ENCODE peak calls at places on chromosomes 11 and 22, in eight cellular contexts. One of them, this sample, is unnamed.

GRCh38 chr11:11173316-11174025 is 179.6 kb downstream of the CSNK2A3 start:
- DNase-seq in GM06990: no peak
- DNase-seq in lower leg skin: no peak
- DNase-seq in ascending aorta: no peak
- DNase-seq in tibial nerve: no peak
- DNase-seq in A673: no peak
- DNase-seq in neural progenitor cell: no peak
- DNase-seq in heart left ventricle: no peak
- DNase-seq in this sample: no peak

GRCh38 chr11:125404136-125404810 is 91.8 kb downstream of the FEZ1 start:
- DNase-seq in GM06990: no peak
- DNase-seq in lower leg skin: no peak
- DNase-seq in ascending aorta: no peak
- DNase-seq in tibial nerve: no peak
- DNase-seq in A673: no peak
- DNase-seq in neural progenitor cell: peak
- DNase-seq in heart left ventricle: no peak
- DNase-seq in this sample: no peak

GRCh38 chr11:819129-819931 is 616 bp downstream of the PNPLA2 start:
- DNase-seq in GM06990: peak
- DNase-seq in lower leg skin: peak
- DNase-seq in ascending aorta: no peak
- DNase-seq in tibial nerve: peak
- DNase-seq in A673: peak
- DNase-seq in neural progenitor cell: peak
- DNase-seq in heart left ventricle: peak
- DNase-seq in this sample: peak

GRCh38 chr11:116980136-116980793 is 118.0 kb downstream of the SIK3 start:
- DNase-seq in GM06990: peak
- DNase-seq in lower leg skin: no peak
- DNase-seq in ascending aorta: no peak
- DNase-seq in tibial nerve: no peak
- DNase-seq in A673: no peak
- DNase-seq in neural progenitor cell: no peak
- DNase-seq in heart left ventricle: no peak
- DNase-seq in this sample: no peak

GRCh38 chr11:1763796-1764661 is at the start of gene CTSD:
- DNase-seq in GM06990: peak
- DNase-seq in lower leg skin: peak
- DNase-seq in ascending aorta: peak
- DNase-seq in tibial nerve: peak
- DNase-seq in A673: peak
- DNase-seq in neural progenitor cell: peak
- DNase-seq in heart left ventricle: peak
- DNase-seq in this sample: peak

GRCh38 chr22:39306456-39307361 is 12.7 kb downstream of the RPL3 start:
- DNase-seq in GM06990: no peak
- DNase-seq in lower leg skin: no peak
- DNase-seq in ascending aorta: no peak
- DNase-seq in tibial nerve: no peak
- DNase-seq in A673: peak
- DNase-seq in neural progenitor cell: peak
- DNase-seq in heart left ventricle: no peak
- DNase-seq in this sample: no peak

GRCh38 chr11:25910090-25910489 is 421.8 kb upstream of the ANO3 start:
- DNase-seq in GM06990: no peak
- DNase-seq in lower leg skin: no peak
- DNase-seq in ascending aorta: no peak
- DNase-seq in tibial nerve: no peak
- DNase-seq in A673: peak
- DNase-seq in neural progenitor cell: no peak
- DNase-seq in heart left ventricle: no peak
- DNase-seq in this sample: no peak

GRCh38 chr11:97290444-97291041 is 900.7 kb downstream of the JRKL start:
- DNase-seq in GM06990: no peak
- DNase-seq in lower leg skin: no peak
- DNase-seq in ascending aorta: no peak
- DNase-seq in tibial nerve: no peak
- DNase-seq in A673: peak
- DNase-seq in neural progenitor cell: no peak
- DNase-seq in heart left ventricle: no peak
- DNase-seq in this sample: no peak

GRCh38 chr11:66497206-66497605 is 13.2 kb upstream of the BBS1 start:
- DNase-seq in GM06990: no peak
- DNase-seq in lower leg skin: no peak
- DNase-seq in ascending aorta: no peak
- DNase-seq in tibial nerve: no peak
- DNase-seq in A673: no peak
- DNase-seq in neural progenitor cell: no peak
- DNase-seq in heart left ventricle: peak
- DNase-seq in this sample: no peak

GRCh38 chr11:15035283-15035682 is 38.1 kb upstream of the CALCB start:
- DNase-seq in GM06990: no peak
- DNase-seq in lower leg skin: no peak
- DNase-seq in ascending aorta: no peak
- DNase-seq in tibial nerve: no peak
- DNase-seq in A673: peak
- DNase-seq in neural progenitor cell: peak
- DNase-seq in heart left ventricle: no peak
- DNase-seq in this sample: no peak

GRCh38 chr22:19477321-19478085 is 1.5 kb downstream of the UFD1 start:
- DNase-seq in GM06990: no peak
- DNase-seq in lower leg skin: no peak
- DNase-seq in ascending aorta: no peak
- DNase-seq in tibial nerve: no peak
- DNase-seq in A673: peak
- DNase-seq in neural progenitor cell: no peak
- DNase-seq in heart left ventricle: no peak
- DNase-seq in this sample: no peak
- TF ChIP-seq CTCF in GM06990: peak
- TF ChIP-seq CTCF in lower leg skin: no peak
- TF ChIP-seq CTCF in ascending aorta: no peak
- TF ChIP-seq CTCF in tibial nerve: no peak
- TF ChIP-seq CTCF in A673: peak
- TF ChIP-seq CTCF in neural progenitor cell: peak
- TF ChIP-seq CTCF in heart left ventricle: peak
- TF ChIP-seq CTCF in this sample: no peak

DNA sequence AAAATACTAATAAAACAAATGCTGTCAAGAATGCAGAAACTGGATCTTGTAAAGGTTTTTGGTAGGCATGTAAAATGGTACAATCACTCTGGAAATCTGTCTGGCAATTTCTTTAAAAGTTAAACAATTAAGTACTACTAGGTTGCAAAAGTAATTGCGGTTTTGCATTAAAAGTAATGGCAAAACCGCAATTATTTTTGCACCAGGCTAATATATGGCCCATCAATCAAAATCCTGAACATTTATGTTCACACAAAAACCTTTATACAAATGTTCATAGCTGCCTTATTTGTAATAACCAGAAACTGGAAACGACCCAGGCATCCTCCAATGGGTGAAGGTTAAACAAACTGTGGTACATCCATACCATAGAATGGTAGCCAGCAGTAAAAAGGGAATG is 24.6 kb upstream of the ZDHHC13 start:
- DNase-seq in GM06990: no peak
- DNase-seq in lower leg skin: no peak
- DNase-seq in ascending aorta: no peak
- DNase-seq in tibial nerve: no peak
- DNase-seq in A673: no peak
- DNase-seq in neural progenitor cell: no peak
- DNase-seq in heart left ventricle: no peak
- DNase-seq in this sample: no peak
- TF ChIP-seq CTCF in GM06990: no peak
- TF ChIP-seq CTCF in lower leg skin: no peak
- TF ChIP-seq CTCF in ascending aorta: no peak
- TF ChIP-seq CTCF in tibial nerve: no peak
- TF ChIP-seq CTCF in A673: no peak
- TF ChIP-seq CTCF in neural progenitor cell: no peak
- TF ChIP-seq CTCF in heart left ventricle: no peak
- TF ChIP-seq CTCF in this sample: no peak

GRCh38 chr11:24496371-24496727 is 504 bp upstream of the LUZP2 start:
- DNase-seq in GM06990: no peak
- DNase-seq in lower leg skin: no peak
- DNase-seq in ascending aorta: no peak
- DNase-seq in tibial nerve: no peak
- DNase-seq in A673: no peak
- DNase-seq in neural progenitor cell: no peak
- DNase-seq in heart left ventricle: no peak
- DNase-seq in this sample: no peak

GRCh38 chr11:24502425-24502824 is 5.6 kb downstream of the LUZP2 start:
- DNase-seq in GM06990: no peak
- DNase-seq in lower leg skin: no peak
- DNase-seq in ascending aorta: no peak
- DNase-seq in tibial nerve: no peak
- DNase-seq in A673: no peak
- DNase-seq in neural progenitor cell: no peak
- DNase-seq in heart left ventricle: no peak
- DNase-seq in this sample: no peak

GRCh38 chr11:24496728-24497396 is at the start of gene LUZP2:
- DNase-seq in GM06990: no peak
- DNase-seq in lower leg skin: no peak
- DNase-seq in ascending aorta: no peak
- DNase-seq in tibial nerve: no peak
- DNase-seq in A673: peak
- DNase-seq in neural progenitor cell: peak
- DNase-seq in heart left ventricle: peak
- DNase-seq in this sample: no peak
- TF ChIP-seq CTCF in GM06990: no peak
- TF ChIP-seq CTCF in lower leg skin: no peak
- TF ChIP-seq CTCF in ascending aorta: no peak
- TF ChIP-seq CTCF in tibial nerve: no peak
- TF ChIP-seq CTCF in A673: no peak
- TF ChIP-seq CTCF in neural progenitor cell: peak
- TF ChIP-seq CTCF in heart left ventricle: no peak
- TF ChIP-seq CTCF in this sample: no peak

GRCh38 chr11:47449541-47449940 is 605 bp upstream of the RAPSN start:
- DNase-seq in GM06990: no peak
- DNase-seq in lower leg skin: no peak
- DNase-seq in ascending aorta: no peak
- DNase-seq in tibial nerve: no peak
- DNase-seq in A673: no peak
- DNase-seq in neural progenitor cell: no peak
- DNase-seq in heart left ventricle: no peak
- DNase-seq in this sample: no peak

GRCh38 chr11:47448566-47449427 is at the start of gene RAPSN:
- DNase-seq in GM06990: no peak
- DNase-seq in lower leg skin: no peak
- DNase-seq in ascending aorta: no peak
- DNase-seq in tibial nerve: no peak
- DNase-seq in A673: no peak
- DNase-seq in neural progenitor cell: no peak
- DNase-seq in heart left ventricle: no peak
- DNase-seq in this sample: no peak

GRCh38 chr11:47451990-47452389 is 3.1 kb upstream of the RAPSN start:
- DNase-seq in GM06990: no peak
- DNase-seq in lower leg skin: no peak
- DNase-seq in ascending aorta: no peak
- DNase-seq in tibial nerve: no peak
- DNase-seq in A673: no peak
- DNase-seq in neural progenitor cell: no peak
- DNase-seq in heart left ventricle: no peak
- DNase-seq in this sample: no peak

GRCh38 chr11:47451436-47451835 is 2.5 kb upstream of the RAPSN start:
- DNase-seq in GM06990: no peak
- DNase-seq in lower leg skin: no peak
- DNase-seq in ascending aorta: no peak
- DNase-seq in tibial nerve: no peak
- DNase-seq in A673: no peak
- DNase-seq in neural progenitor cell: no peak
- DNase-seq in heart left ventricle: no peak
- DNase-seq in this sample: no peak

DNA sequence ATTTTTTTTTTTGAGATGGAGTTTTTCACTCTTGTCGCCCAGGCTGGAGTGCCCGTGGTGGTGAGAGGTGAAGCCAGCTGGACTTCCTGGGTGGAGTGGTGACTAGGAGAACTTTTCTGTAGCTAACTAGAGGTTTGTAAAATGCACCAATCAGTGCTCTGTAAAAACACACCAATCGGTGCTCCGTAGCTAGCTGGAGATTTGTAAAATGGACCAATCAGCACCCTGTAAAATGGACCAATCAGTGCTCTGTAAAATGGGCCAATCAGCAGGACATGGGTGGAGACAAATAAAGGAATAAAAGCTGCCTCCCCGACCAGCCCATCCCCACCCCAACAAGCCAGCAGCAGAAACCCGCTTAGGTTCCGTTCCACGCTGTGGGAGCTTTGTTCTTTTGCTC is 4.4 kb upstream of the RAPSN start:
- DNase-seq in GM06990: no peak
- DNase-seq in lower leg skin: no peak
- DNase-seq in ascending aorta: no peak
- DNase-seq in tibial nerve: no peak
- DNase-seq in A673: peak
- DNase-seq in neural progenitor cell: no peak
- DNase-seq in heart left ventricle: no peak
- DNase-seq in this sample: no peak
- TF ChIP-seq CTCF in GM06990: no peak
- TF ChIP-seq CTCF in lower leg skin: no peak
- TF ChIP-seq CTCF in ascending aorta: no peak
- TF ChIP-seq CTCF in tibial nerve: no peak
- TF ChIP-seq CTCF in A673: no peak
- TF ChIP-seq CTCF in neural progenitor cell: no peak
- TF ChIP-seq CTCF in heart left ventricle: no peak
- TF ChIP-seq CTCF in this sample: no peak

DNA sequence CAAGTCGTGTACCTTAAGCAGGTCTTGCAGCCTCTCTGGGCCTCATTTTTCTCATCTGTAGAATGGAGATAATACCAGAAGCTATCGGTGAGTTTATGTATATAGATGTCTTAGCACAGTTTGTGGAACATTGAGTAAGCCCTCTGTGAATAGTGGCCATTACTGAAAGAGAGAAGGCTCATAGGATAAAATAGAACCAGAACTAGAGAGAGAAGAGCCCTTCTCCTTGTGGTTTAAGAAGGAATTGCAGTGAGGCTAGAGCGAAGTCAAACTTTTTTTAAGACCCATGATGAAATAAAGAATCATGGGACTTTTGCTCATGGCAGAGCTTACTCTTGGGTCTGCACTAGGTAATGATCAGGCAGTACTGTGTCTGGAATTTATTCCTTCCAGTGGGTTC is 137.1 kb downstream of the TRIM44 start:
- DNase-seq in GM06990: no peak
- DNase-seq in lower leg skin: no peak
- DNase-seq in ascending aorta: no peak
- DNase-seq in tibial nerve: no peak
- DNase-seq in A673: no peak
- DNase-seq in neural progenitor cell: no peak
- DNase-seq in heart left ventricle: no peak
- DNase-seq in this sample: no peak
- TF ChIP-seq CTCF in GM06990: no peak
- TF ChIP-seq CTCF in lower leg skin: no peak
- TF ChIP-seq CTCF in ascending aorta: no peak
- TF ChIP-seq CTCF in tibial nerve: no peak
- TF ChIP-seq CTCF in A673: peak
- TF ChIP-seq CTCF in neural progenitor cell: no peak
- TF ChIP-seq CTCF in heart left ventricle: no peak
- TF ChIP-seq CTCF in this sample: no peak

This sample was measured in thoracic aorta.